ENCODE peak calls at places on chromosomes 12 and 14, in ten cellular contexts. I, Z, L, N, W, U, M, S, Y and X are unnamed samples.

GRCh38 chr12:51001799-51002198 is 24.4 kb downstream of the SLC11A2 start:
- DNase-seq in S (no peak), Z (no peak), I (no peak), M (no peak), L (no peak), Y (no peak), U (no peak), W (no peak), N (no peak), X (no peak)

GRCh38 chr14:78157855-78158436 is 12.2 kb upstream of the NRXN3 start:
- DNase-seq in L (peak; percentile 22), S (peak; percentile 2), W (no peak), I (peak; percentile 39), U (no peak), N (no peak), M (no peak), Z (no peak), Y (no peak), X (peak; percentile 60)

GRCh38 chr14:34087556-34087955 is 136.7 kb upstream of the EGLN3 start:
- DNase-seq in S (no peak), N (no peak), Z (no peak), L (no peak), M (no peak), W (no peak), Y (no peak), I (no peak), U (no peak), X (no peak)

GRCh38 chr14:24312736-24313507 is 1.6 kb downstream of the LTB4R start:
- DNase-seq in Z (peak; percentile 74), I (no peak), Y (no peak), M (no peak), U (no peak), L (no peak), N (no peak), S (peak; percentile 62), W (no peak), X (peak; percentile 51)

GRCh38 chr14:35398095-35398584 is 6.4 kb downstream of the NFKBIA start:
- DNase-seq in S (peak; percentile 23), L (no peak), Y (peak; percentile 55), U (no peak), N (no peak), I (no peak), W (no peak), Z (no peak), M (no peak), X (peak; percentile 47)

GRCh38 chr14:22487401-22487800 is 101.6 kb downstream of the DAD1 start:
- DNase-seq in Z (no peak), S (no peak), Y (no peak), I (no peak), L (no peak), N (no peak), M (no peak), W (no peak), U (no peak), X (no peak)

GRCh38 chr14:94171208-94171607 is 2.9 kb upstream of the PPP4R4 start:
- DNase-seq in L (no peak), U (no peak), N (no peak), Y (no peak), S (no peak), I (no peak), M (no peak), Z (no peak), W (no peak), X (no peak)

GRCh38 chr14:104689620-104690265 is 325 bp downstream of the INF2 start:
- DNase-seq in S (peak; percentile 29), Z (no peak), L (no peak), N (no peak), I (no peak), W (no peak), Y (no peak), M (no peak), U (no peak), X (no peak)

GRCh38 chr12:114405449-114406271 is at the start of gene TBX5:
- DNase-seq in W (no peak), I (peak; percentile 42), Y (no peak), U (no peak), M (no peak), S (no peak), Z (no peak), N (no peak), L (no peak), X (no peak)

GRCh38 chr12:114403690-114404450 is 2.1 kb downstream of the TBX5 start:
- DNase-seq in Z (no peak), U (no peak), Y (no peak), S (no peak), W (no peak), M (no peak), I (peak; percentile 31), L (no peak), N (no peak), X (no peak)

GRCh38 chr12:114403044-114403689 is 2.8 kb downstream of the TBX5 start:
- DNase-seq in I (peak; percentile 70), M (no peak), L (no peak), S (no peak), Y (no peak), N (no peak), Z (no peak), U (no peak), W (no peak), X (no peak)

GRCh38 chr12:114405199-114405448 is 820 bp downstream of the TBX5 start:
- DNase-seq in Z (no peak), S (no peak), W (no peak), I (no peak), N (no peak), U (no peak), L (no peak), Y (no peak), M (no peak), X (no peak)

DNA sequence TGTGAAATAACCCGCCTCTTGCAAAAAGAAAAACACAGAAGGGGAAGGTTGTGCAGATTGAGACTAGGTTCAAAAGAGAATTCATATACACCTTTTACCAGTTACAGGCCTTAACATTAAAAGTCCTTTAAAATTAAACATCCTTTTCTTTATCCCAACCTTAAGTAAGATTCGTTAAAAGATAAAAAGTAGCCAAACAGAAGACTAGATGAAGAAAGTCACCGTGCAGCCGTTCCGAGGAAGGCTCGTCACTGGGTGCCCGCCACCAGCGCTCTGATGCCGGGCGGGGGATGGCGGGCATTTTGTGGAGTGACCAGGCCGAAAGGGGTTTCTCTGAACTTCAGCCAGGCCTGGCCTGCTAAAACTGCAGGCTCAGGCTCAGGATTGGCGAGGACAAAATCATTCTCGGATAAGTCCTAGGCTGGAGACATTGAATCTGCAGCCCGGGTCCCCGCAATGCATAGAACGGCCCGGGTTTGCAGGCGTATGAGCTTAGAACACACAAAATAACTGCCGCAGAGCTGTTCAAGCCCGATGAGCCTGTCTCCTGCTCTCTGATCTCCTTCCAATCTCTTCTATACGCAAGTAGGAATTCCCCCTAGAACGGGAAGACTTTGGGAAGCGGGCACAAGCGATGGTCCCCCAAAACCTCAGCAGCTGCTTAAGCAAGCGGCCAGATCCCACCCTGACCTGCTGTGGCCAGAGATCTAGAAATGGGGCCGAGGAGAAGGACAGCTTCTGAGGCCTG is 1.3 kb downstream of the TBX5 start:
- DNase-seq in U (no peak), N (no peak), I (peak; percentile 52), M (no peak), W (no peak), L (no peak), Y (no peak), Z (no peak), S (no peak), X (no peak)
- H3K4me3 ChIP-seq in U (no peak overlapping the region), N (peak overlapping the region; percentile 34), I (no peak overlapping the region), M (no peak overlapping the region), W (peak overlapping the region; percentile 22), L (no peak overlapping the region), Y (no peak overlapping the region), Z (no peak overlapping the region), S (no peak overlapping the region), X (no peak overlapping the region)

GRCh38 chr14:80211143-80212024 is at the start of gene DIO2:
- DNase-seq in Z (no peak), Y (peak; percentile 26), S (no peak), N (no peak), M (peak; percentile 29), I (no peak), U (no peak), W (peak; percentile 63), L (no peak), X (peak; percentile 42)
- H3K4me3 ChIP-seq in Z (peak within 1 kb of the TSS; percentile 15), Y (no peak within 1 kb of the TSS), S (no peak within 1 kb of the TSS), N (peak within 1 kb of the TSS; percentile 35), M (no peak within 1 kb of the TSS), I (no peak within 1 kb of the TSS), U (peak within 1 kb of the TSS; percentile 46), W (peak within 1 kb of the TSS; percentile 60), L (peak within 1 kb of the TSS; percentile 28), X (no peak within 1 kb of the TSS)

GRCh38 chr12:47209014-47209413 is 129.3 kb upstream of the AMIGO2 start:
- DNase-seq in S (no peak), W (no peak), U (no peak), Y (no peak), L (no peak), N (no peak), I (no peak), Z (no peak), M (no peak), X (no peak)

GRCh38 chr12:47207005-47207717 is 127.4 kb upstream of the AMIGO2 start:
- DNase-seq in L (no peak), Z (no peak), Y (no peak), U (no peak), N (no peak), S (peak; percentile 74), I (no peak), W (no peak), M (no peak), X (no peak)

GRCh38 chr12:47205532-47206449 is 126.0 kb upstream of the AMIGO2 start:
- DNase-seq in Z (no peak), S (no peak), W (no peak), Y (no peak), N (no peak), M (no peak), U (no peak), I (no peak), L (no peak), X (no peak)

GRCh38 chr12:47206450-47206830 is 126.7 kb upstream of the AMIGO2 start:
- DNase-seq in N (no peak), I (no peak), L (no peak), U (no peak), W (no peak), S (no peak), M (no peak), Z (no peak), Y (no peak), X (no peak)

DNA sequence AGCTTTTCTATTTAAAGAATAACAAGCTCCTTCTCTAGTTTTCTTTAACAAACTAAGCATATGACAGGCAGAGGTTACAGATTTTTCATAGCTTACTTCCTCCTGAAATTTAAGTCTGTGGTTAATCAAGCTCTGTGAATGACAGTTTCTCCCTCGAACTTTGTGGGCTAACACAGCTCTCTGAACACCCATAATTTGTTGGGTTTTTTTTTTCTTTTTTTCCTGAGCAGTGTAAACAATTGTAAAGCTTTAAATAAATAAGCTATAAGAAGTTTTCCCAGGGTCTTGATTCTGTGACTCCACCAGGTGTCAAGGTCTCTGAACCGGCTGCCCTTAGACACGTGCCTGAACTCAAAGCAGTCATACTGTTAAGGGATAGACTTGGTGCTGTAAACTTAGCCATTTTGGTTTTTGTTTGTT is 128.1 kb upstream of the AMIGO2 start:
- DNase-seq in Z (no peak), Y (no peak), U (no peak), L (no peak), N (no peak), M (no peak), S (peak; percentile 40), I (no peak), W (no peak), X (no peak)
- H3K4me3 ChIP-seq in Z (no peak overlapping the region), Y (no peak overlapping the region), U (no peak overlapping the region), L (no peak overlapping the region), N (no peak overlapping the region), M (no peak overlapping the region), S (peak overlapping the region; percentile 28), I (no peak overlapping the region), W (no peak overlapping the region), X (no peak overlapping the region)

DNA sequence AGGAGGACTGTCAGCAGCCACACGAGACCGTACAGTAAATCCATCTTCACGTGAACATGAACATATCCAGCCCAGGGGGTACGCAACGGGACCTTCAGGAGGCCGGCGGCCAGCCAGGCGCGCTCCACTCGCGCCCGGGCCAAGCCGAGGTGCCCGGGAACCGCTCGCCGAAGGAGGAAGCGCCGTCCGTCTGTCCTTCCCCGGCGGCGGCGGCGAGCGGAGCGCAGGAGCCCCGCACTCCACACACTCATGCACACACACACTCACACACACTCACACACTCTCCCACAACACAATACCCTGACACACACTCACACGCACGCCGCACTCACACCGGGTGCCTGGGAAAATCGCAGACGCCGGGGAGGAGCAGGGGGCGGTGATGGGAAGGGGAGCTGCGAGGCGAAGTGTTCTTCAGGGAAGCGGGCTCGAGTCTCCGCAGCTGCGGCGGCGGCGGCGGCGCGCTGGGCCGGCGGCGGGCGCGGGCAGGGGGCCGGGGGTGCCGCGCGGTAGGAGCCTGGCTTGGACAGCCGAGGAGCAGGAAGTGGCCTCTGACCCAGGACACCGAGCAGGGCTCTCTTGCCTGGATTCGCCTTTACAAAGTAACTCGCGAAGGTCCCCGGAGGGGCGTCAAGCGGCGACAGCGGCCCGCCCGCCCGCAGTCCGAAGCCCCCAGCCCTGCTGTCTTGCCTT is 713 bp downstream of the MDGA2 start:
- DNase-seq in L (no peak), Z (no peak), U (no peak), N (no peak), W (no peak), M (no peak), Y (no peak), S (no peak), I (peak; percentile 36), X (no peak)
- H3K4me3 ChIP-seq in L (peak overlapping the region; percentile 36), Z (peak overlapping the region; percentile 38), U (peak overlapping the region; percentile 34), N (peak overlapping the region; percentile 33), W (peak overlapping the region; percentile 76), M (no peak overlapping the region), Y (peak overlapping the region; percentile 9), S (no peak overlapping the region), I (peak overlapping the region; percentile 65), X (peak overlapping the region; percentile 43)